ENCODE peak calls at places on chromosomes 5 and 9, in ten cellular contexts. B is HCT116, Z is tibial artery, U is osteoblast, V is HepG2, A is stomach, H is ovary, E is ascending aorta, J is colonic mucosa, M is lower lobe of right lung. L is an unnamed sample. For H3K9me3, the result is how much of the 10 kb centered on the place peaks cover.

GRCh38 chr5:39423331-39423751 is 1.4 kb downstream of the DAB2 start:
- DNase-seq in B (no peak), Z (peak), U (no peak), V (no peak), A (no peak), H (no peak), E (no peak), J (peak), M (no peak), L (peak)

GRCh38 chr9:79581794-79582193 is 10.0 kb downstream of the TLE4 start:
- DNase-seq in B (no peak), Z (no peak), U (peak), V (peak), A (no peak), H (no peak), E (no peak), J (no peak), M (no peak), L (peak)

GRCh38 chr9:86469476-86470087 is 115.4 kb upstream of the TUT7 start:
- DNase-seq in B (no peak), Z (no peak), U (no peak), V (no peak), A (peak), H (no peak), E (no peak), J (no peak), M (no peak), L (no peak)

GRCh38 chr5:5141625-5142527 is 1.7 kb downstream of the ADAMTS16 start:
- DNase-seq in B (peak), Z (peak), U (peak), V (peak), A (peak), H (peak), E (no peak), J (peak), M (no peak), L (peak)

GRCh38 chr9:125681086-125681622 is 25.9 kb downstream of the MAPKAP1 start:
- DNase-seq in B (no peak), Z (no peak), U (no peak), V (peak), A (no peak), H (no peak), E (no peak), J (no peak), M (no peak), L (no peak)

GRCh38 chr9:135990468-135991429 is 29.6 kb upstream of the UBAC1 start:
- DNase-seq in B (peak), Z (no peak), U (no peak), V (peak), A (peak), H (peak), E (no peak), J (peak), M (no peak), L (peak)

GRCh38 chr9:120928015-120928719 is 1.6 kb upstream of the TRAF1 start:
- DNase-seq in B (no peak), Z (peak), U (no peak), V (no peak), A (peak), H (peak), E (peak), J (peak), M (peak), L (peak)

GRCh38 chr9:132809677-132810076 is 68.4 kb downstream of the AK8 start:
- DNase-seq in B (no peak), Z (no peak), U (no peak), V (no peak), A (no peak), H (no peak), E (no peak), J (no peak), M (no peak), L (no peak)

GRCh38 chr9:130997925-130998595 is 10.9 kb upstream of the LAMC3 start:
- DNase-seq in B (peak), Z (peak), U (peak), V (peak), A (peak), H (no peak), E (peak), J (peak), M (peak), L (peak)

GRCh38 chr9:127575875-127576778 is 36.0 kb upstream of the STXBP1 start:
- DNase-seq in B (no peak), Z (no peak), U (no peak), V (peak), A (no peak), H (no peak), E (no peak), J (peak), M (no peak), L (no peak)

GRCh38 chr5:6311568-6312501 is 66.5 kb downstream of the MED10 start:
- DNase-seq in B (no peak), Z (no peak), U (no peak), V (no peak), A (no peak), H (no peak), E (no peak), J (no peak), M (no peak), L (no peak)

GRCh38 chr5:37777472-37778135 is 62.2 kb downstream of the GDNF start:
- DNase-seq in B (no peak), Z (no peak), U (peak), V (no peak), A (peak), H (no peak), E (no peak), J (no peak), M (no peak), L (no peak)

GRCh38 chr9:18606831-18607230 is 132.9 kb downstream of the ADAMTSL1 start:
- DNase-seq in B (no peak), Z (no peak), U (no peak), V (no peak), A (no peak), H (no peak), E (no peak), J (no peak), M (no peak), L (peak)

GRCh38 chr9:38417003-38417965 is 7.0 kb downstream of the IGFBPL1 start:
- DNase-seq in B (peak), Z (no peak), U (peak), V (peak), A (peak), H (no peak), E (no peak), J (peak), M (no peak), L (peak)

GRCh38 chr9:102035929-102036328 is 297.5 kb upstream of the GRIN3A start:
- DNase-seq in B (no peak), Z (no peak), U (no peak), V (no peak), A (no peak), H (no peak), E (no peak), J (no peak), M (no peak), L (no peak)

GRCh38 chr5:10719965-10720364 is 41.1 kb downstream of the DAP start:
- DNase-seq in B (peak), Z (no peak), U (peak), V (no peak), A (peak), H (no peak), E (no peak), J (no peak), M (no peak), L (no peak)

GRCh38 chr9:7910426-7911015 is 110.9 kb upstream of the DMAC1 start:
- DNase-seq in B (no peak), Z (no peak), U (no peak), V (no peak), A (no peak), H (no peak), E (no peak), J (peak), M (no peak), L (no peak)

GRCh38 chr5:14400085-14400484 is 181.5 kb upstream of the OTULINL start:
- DNase-seq in B (no peak), Z (no peak), U (no peak), V (no peak), A (no peak), H (no peak), E (no peak), J (no peak), M (no peak), L (no peak)

GRCh38 chr5:6190838-6191237 is 187.5 kb downstream of the MED10 start:
- DNase-seq in B (no peak), Z (no peak), U (no peak), V (no peak), A (no peak), H (no peak), E (no peak), J (no peak), M (no peak), L (no peak)

GRCh38 chr9:132042324-132042723 is 37.3 kb downstream of the MED27 start:
- DNase-seq in B (peak), Z (no peak), U (peak), V (no peak), A (no peak), H (no peak), E (no peak), J (no peak), M (no peak), L (no peak)

GRCh38 chr9:120541921-120542320 is 38.0 kb downstream of the CDK5RAP2 start:
- DNase-seq in B (no peak), Z (no peak), U (no peak), V (no peak), A (no peak), H (no peak), E (no peak), J (no peak), M (no peak), L (no peak)

GRCh38 chr5:14268236-14268701 is 125.1 kb downstream of the TRIO start:
- DNase-seq in B (peak), Z (no peak), U (no peak), V (peak), A (no peak), H (no peak), E (peak), J (no peak), M (no peak), L (peak)

GRCh38 chr9:21585756-21586752 is 103.9 kb upstream of the IFNE start:
- DNase-seq in B (no peak), Z (no peak), U (no peak), V (no peak), A (no peak), H (no peak), E (no peak), J (no peak), M (no peak), L (no peak)

GRCh38 chr5:82601085-82601484 is 322.9 kb upstream of the RPS23 start:
- DNase-seq in B (no peak), Z (no peak), U (no peak), V (peak), A (no peak), H (no peak), E (no peak), J (peak), M (no peak), L (no peak)

GRCh38 chr5:176540956-176541337 is 3.7 kb upstream of the RNF44 start:
- DNase-seq in B (no peak), Z (no peak), U (no peak), V (no peak), A (no peak), H (no peak), E (no peak), J (no peak), M (no peak), L (peak)

GRCh38 chr5:145062280-145062679 is 772.9 kb downstream of the PRELID2 start:
- DNase-seq in B (no peak), Z (no peak), U (peak), V (no peak), A (no peak), H (no peak), E (no peak), J (no peak), M (no peak), L (no peak)

GRCh38 chr5:159854916-159855315 is 61.4 kb upstream of the ADRA1B start:
- DNase-seq in B (no peak), Z (no peak), U (no peak), V (no peak), A (no peak), H (no peak), E (no peak), J (no peak), M (no peak), L (no peak)

DNA sequence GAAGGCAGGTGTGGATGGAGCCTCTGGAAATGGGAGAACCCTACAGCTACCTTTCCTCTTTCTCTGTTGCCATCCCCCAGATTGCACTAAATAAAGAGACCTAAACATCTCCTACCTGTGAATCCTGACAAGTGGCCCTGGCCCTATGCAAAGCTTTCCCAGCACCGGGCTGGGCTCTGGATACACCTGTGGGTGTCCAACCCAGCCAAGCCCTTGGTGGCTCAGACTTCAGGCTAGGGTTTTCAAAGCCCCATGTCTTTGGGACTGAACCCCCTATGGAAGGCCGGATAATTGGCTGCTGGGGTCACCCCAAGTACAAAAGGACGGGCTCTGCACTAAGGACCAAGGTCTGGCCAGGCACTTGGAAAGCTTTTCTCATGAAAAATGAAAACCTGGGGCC is 44.1 kb upstream of the IPPK start:
- DNase-seq in B (no peak), Z (no peak), U (peak), V (no peak), A (no peak), H (no peak), E (no peak), J (no peak), M (no peak), L (no peak)
- H3K9me3 ChIP-seq in B (under half), Z (under half), U (under half), V (under half), A (under half), H (under half), E (under half), J (under half), M (under half), L (under half)

DNA sequence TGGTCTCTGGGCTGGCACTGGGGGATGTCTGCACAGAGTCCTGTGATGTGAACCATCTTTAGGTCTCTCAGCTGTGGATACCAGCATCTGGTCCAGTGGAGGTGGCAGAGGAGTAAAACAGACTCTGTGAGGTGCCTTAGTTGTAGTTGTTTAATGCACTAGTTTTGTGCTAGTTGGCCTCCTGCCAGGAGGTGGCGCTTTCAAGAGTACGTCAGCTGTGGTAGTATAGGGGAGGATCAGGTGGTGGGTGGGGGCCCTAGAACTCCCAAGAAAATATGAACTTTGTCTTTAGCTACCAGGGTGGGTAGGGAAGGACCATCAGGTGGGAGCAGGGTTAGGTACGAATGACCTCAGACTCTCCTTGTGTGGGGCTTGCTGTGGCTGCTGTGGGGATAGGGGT is 197.1 kb downstream of the TMC1 start:
- DNase-seq in B (no peak), Z (no peak), U (no peak), V (no peak), A (no peak), H (no peak), E (no peak), J (no peak), M (no peak), L (peak)
- TF ChIP-seq CTCF in B (peak), Z (no peak), U (no peak), V (peak), A (no peak), H (no peak), E (no peak), J (no peak), M (no peak), L (peak)

GRCh38 chr5:178940569-178941360 is at the start of gene ZNF454:
- DNase-seq in B (no peak), Z (peak), U (peak), V (no peak), A (peak), H (peak), E (peak), J (peak), M (peak), L (no peak)
- H3K9me3 ChIP-seq in B (under half), Z (under half), U (under half), V (half or more), A (half or more), H (under half), E (under half), J (under half), M (half or more), L (half or more)

GRCh38 chr5:110726249-110727024 is at the start of gene TMEM232:
- DNase-seq in B (no peak), Z (peak), U (peak), V (peak), A (peak), H (peak), E (peak), J (peak), M (peak), L (peak)

DNA sequence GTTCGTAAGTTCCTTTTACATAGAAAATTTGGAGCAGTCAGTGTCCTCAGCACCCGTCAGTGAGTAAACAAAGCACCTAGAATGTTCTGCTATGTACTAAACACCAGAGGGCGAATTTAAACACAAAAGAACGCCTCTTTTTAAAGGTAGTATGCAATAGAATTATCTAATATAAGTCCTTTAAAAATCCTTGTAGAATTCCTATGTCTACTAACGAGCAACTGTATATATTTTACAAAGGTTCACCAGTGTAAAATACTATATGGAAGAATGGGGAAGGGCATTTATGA is 499 bp upstream of the TMEM232 start:
- DNase-seq in B (no peak), Z (no peak), U (no peak), V (peak), A (no peak), H (no peak), E (no peak), J (no peak), M (no peak), L (no peak)
- TF ChIP-seq CTCF in B (no peak), Z (no peak), U (no peak), V (no peak), A (no peak), H (no peak), E (no peak), J (no peak), M (no peak), L (peak)

GRCh38 chr5:102743900-102744299 is 11.2 kb upstream of the PAM start:
- DNase-seq in B (no peak), Z (no peak), U (no peak), V (no peak), A (no peak), H (no peak), E (no peak), J (no peak), M (no peak), L (no peak)

GRCh38 chr5:102738037-102738436 is 17.1 kb upstream of the PAM start:
- DNase-seq in B (no peak), Z (no peak), U (no peak), V (no peak), A (no peak), H (no peak), E (no peak), J (no peak), M (no peak), L (no peak)

GRCh38 chr5:102737161-102737560 is 17.9 kb upstream of the PAM start:
- DNase-seq in B (no peak), Z (no peak), U (no peak), V (no peak), A (no peak), H (no peak), E (no peak), J (no peak), M (no peak), L (no peak)

GRCh38 chr5:102742215-102742614 is 12.9 kb upstream of the PAM start:
- DNase-seq in B (no peak), Z (no peak), U (no peak), V (no peak), A (no peak), H (no peak), E (no peak), J (no peak), M (no peak), L (no peak)

GRCh38 chr5:102740515-102740914 is 14.6 kb upstream of the PAM start:
- DNase-seq in B (no peak), Z (no peak), U (no peak), V (peak), A (no peak), H (no peak), E (no peak), J (no peak), M (no peak), L (no peak)
- H3K9me3 ChIP-seq in B (under half), Z (under half), U (under half), V (under half), A (under half), H (under half), E (under half), J (under half), M (under half), L (under half)

GRCh38 chr5:115843444-115844130 is 1.9 kb downstream of the AP3S1 start:
- DNase-seq in B (no peak), Z (no peak), U (no peak), V (no peak), A (no peak), H (no peak), E (no peak), J (no peak), M (no peak), L (no peak)

GRCh38 chr5:115842952-115843351 is 1.2 kb downstream of the AP3S1 start:
- DNase-seq in B (no peak), Z (no peak), U (no peak), V (no peak), A (no peak), H (no peak), E (no peak), J (no peak), M (no peak), L (no peak)

GRCh38 chr5:115840825-115841224 is 540 bp downstream of the ATG12 start:
- DNase-seq in B (no peak), Z (no peak), U (no peak), V (no peak), A (no peak), H (no peak), E (no peak), J (no peak), M (no peak), L (peak)

GRCh38 chr5:115841382-115842088 is at the start of the genes AP3S1 and ATG12:
- DNase-seq in B (peak), Z (peak), U (peak), V (peak), A (peak), H (peak), E (peak), J (peak), M (peak), L (peak)

GRCh38 chr5:115842089-115842881 is 550 bp downstream of the AP3S1 start:
- DNase-seq in B (peak), Z (peak), U (peak), V (peak), A (no peak), H (no peak), E (no peak), J (peak), M (no peak), L (no peak)
- TF ChIP-seq CTCF in B (no peak), Z (no peak), U (no peak), V (peak), A (no peak), H (no peak), E (peak), J (no peak), M (peak), L (no peak)

DNA sequence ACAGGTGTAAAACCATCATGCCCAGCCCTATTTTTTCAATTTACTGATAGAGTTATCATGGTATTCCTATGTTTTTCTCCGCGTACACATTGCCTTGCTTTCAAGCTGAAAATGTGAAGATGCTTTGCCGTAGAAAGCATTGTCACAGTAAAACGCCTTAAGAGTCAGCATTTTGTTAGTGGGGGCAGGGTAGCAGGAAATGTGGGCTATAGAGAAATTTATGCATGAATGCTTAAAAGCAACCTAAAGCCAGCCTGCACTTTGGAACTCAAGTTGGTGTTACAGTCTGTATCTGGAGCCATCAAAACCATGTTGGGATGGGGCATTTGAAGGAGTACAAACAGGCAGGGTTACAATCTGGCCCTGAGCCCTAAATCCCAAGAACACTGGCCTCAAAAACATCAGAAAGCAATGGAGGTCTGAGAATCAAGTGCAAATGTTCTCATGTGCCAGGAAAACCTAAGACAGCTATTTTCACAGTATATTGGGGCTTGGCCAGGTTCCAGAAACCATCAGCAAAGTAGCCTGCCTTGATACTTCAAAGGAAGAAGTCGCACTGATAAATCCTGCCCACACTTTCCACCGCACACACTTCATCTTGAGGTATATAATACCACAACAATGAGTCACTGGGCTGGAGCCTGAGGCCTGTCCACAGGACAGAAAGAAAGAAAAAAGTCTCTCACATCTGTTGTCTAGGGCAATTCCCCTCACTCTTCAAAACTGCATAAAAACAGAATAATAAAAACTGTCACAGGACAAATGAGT is 313.8 kb downstream of the ENC1 start:
- DNase-seq in B (peak), Z (peak), U (peak), V (peak), A (peak), H (no peak), E (no peak), J (peak), M (no peak), L (no peak)
- H3K9me3 ChIP-seq in B (under half), Z (under half), U (under half), V (under half), A (under half), H (under half), E (under half), J (under half), M (under half), L (under half)

L was measured in endodermal cell.